ENCODE peak calls at places on chromosome 11, in seven cellular contexts. P is PC-3, F is Peyer's patch, C is adrenal gland, J is gastrocnemius medialis, R is heart right ventricle, M is PC-9. Y is an unnamed sample. For H3K36me3, the result is how much of the 10 kb centered on the place peaks cover.

GRCh38 chr11:12862761-12863469 is 146.2 kb upstream of the RASSF10 start:
- DNase-seq in P (no peak), M (no peak), F (no peak), C (peak), J (no peak), R (peak), Y (no peak)

GRCh38 chr11:74683279-74683871 is 47.9 kb downstream of the CHRDL2 start:
- DNase-seq in C (no peak), J (no peak), F (no peak), P (no peak), R (peak), M (no peak), Y (no peak)

GRCh38 chr11:120180571-120181445 is 30.0 kb upstream of the OAF start:
- DNase-seq in R (no peak), J (no peak), P (peak), M (no peak), F (no peak), C (peak), Y (no peak)

GRCh38 chr11:65946655-65947054 is 1.4 kb downstream of the TSGA10IP start:
- DNase-seq in R (no peak), M (no peak), J (no peak), P (no peak), F (no peak), C (no peak), Y (no peak)

GRCh38 chr11:70381872-70382842 is 16.2 kb upstream of the CTTN start:
- DNase-seq in R (no peak), P (no peak), F (no peak), J (no peak), M (no peak), C (peak), Y (no peak)

GRCh38 chr11:74462631-74463030 is 4.7 kb downstream of the KCNE3 start:
- DNase-seq in F (no peak), J (no peak), P (no peak), C (peak), R (no peak), M (no peak), Y (no peak)

GRCh38 chr11:12949456-12949855 is 59.7 kb upstream of the RASSF10 start:
- DNase-seq in M (no peak), F (no peak), C (no peak), P (peak), J (no peak), R (no peak), Y (no peak)

GRCh38 chr11:34644669-34645406 is 23.9 kb downstream of the EHF start:
- DNase-seq in J (no peak), R (no peak), M (peak), C (no peak), F (no peak), P (no peak), Y (no peak)

GRCh38 chr11:34274712-34275398 is 83.0 kb downstream of the ABTB2 start:
- DNase-seq in M (peak), P (peak), C (peak), R (peak), F (peak), J (peak), Y (no peak)

GRCh38 chr11:115623021-115623451 is 118.8 kb upstream of the CADM1 start:
- DNase-seq in R (peak), J (peak), P (peak), F (peak), M (no peak), C (peak), Y (no peak)

GRCh38 chr11:61869636-61870428 is 21.5 kb downstream of the FADS3 start:
- DNase-seq in J (no peak), P (no peak), R (no peak), F (no peak), M (no peak), C (no peak), Y (no peak)

GRCh38 chr11:69051381-69052342 is 2.9 kb downstream of the TPCN2 start:
- DNase-seq in J (no peak), R (no peak), M (no peak), P (no peak), C (peak), F (no peak), Y (no peak)

GRCh38 chr11:116948375-116948774 is 111.0 kb upstream of the APOA1 start:
- DNase-seq in J (no peak), R (no peak), M (peak), F (no peak), P (peak), C (no peak), Y (no peak)

GRCh38 chr11:4891996-4892640 is 10.4 kb downstream of the OR51T1 start:
- DNase-seq in C (no peak), P (peak), F (no peak), R (no peak), J (no peak), M (no peak), Y (no peak)

GRCh38 chr11:79437981-79438630 is 2.7 kb downstream of the TENM4 start:
- DNase-seq in F (no peak), R (no peak), P (no peak), J (peak), C (peak), M (no peak), Y (no peak)

GRCh38 chr11:72569966-72570892 is 104.0 kb downstream of the PDE2A start:
- DNase-seq in M (peak), F (no peak), P (peak), J (no peak), C (peak), R (no peak), Y (no peak)

GRCh38 chr11:67409261-67409666 is 5.4 kb downstream of the TBC1D10C start:
- DNase-seq in P (no peak), J (no peak), M (no peak), R (no peak), F (peak), C (no peak), Y (no peak)

GRCh38 chr11:123449436-123449835 is 19.4 kb downstream of the GRAMD1B start:
- DNase-seq in J (no peak), C (no peak), P (no peak), M (no peak), R (no peak), F (no peak), Y (no peak)

GRCh38 chr11:125164422-125165110 is at the start of gene PKNOX2:
- DNase-seq in F (peak), M (peak), J (peak), P (peak), R (peak), C (peak), Y (no peak)

GRCh38 chr11:108846009-108846408 is 181.1 kb downstream of the DDX10 start:
- DNase-seq in J (no peak), M (no peak), P (no peak), C (no peak), R (no peak), F (no peak), Y (no peak)

GRCh38 chr11:118870396-118871343 is 13.0 kb upstream of the CXCR5 start:
- DNase-seq in M (peak), R (peak), J (peak), P (no peak), F (peak), C (peak), Y (no peak)

GRCh38 chr11:88704505-88704904 is 361.3 kb downstream of the GRM5 start:
- DNase-seq in R (no peak), F (no peak), J (no peak), P (peak), C (no peak), M (no peak), Y (no peak)

GRCh38 chr11:55367674-55368073 is at the start of gene OR4A15:
- DNase-seq in R (no peak), J (no peak), C (no peak), M (no peak), P (no peak), F (no peak), Y (no peak)

GRCh38 chr11:119496453-119496852 is 73.5 kb upstream of the THY1 start:
- DNase-seq in J (no peak), R (no peak), F (no peak), M (no peak), P (no peak), C (peak), Y (no peak)

GRCh38 chr11:2891291-2891690 is 5.7 kb upstream of the CDKN1C start:
- DNase-seq in C (no peak), R (no peak), P (no peak), F (no peak), M (no peak), J (no peak), Y (no peak)
- TF ChIP-seq CTCF in C (no peak), R (no peak), P (peak), F (no peak), M (no peak), J (no peak), Y (no peak)

DNA sequence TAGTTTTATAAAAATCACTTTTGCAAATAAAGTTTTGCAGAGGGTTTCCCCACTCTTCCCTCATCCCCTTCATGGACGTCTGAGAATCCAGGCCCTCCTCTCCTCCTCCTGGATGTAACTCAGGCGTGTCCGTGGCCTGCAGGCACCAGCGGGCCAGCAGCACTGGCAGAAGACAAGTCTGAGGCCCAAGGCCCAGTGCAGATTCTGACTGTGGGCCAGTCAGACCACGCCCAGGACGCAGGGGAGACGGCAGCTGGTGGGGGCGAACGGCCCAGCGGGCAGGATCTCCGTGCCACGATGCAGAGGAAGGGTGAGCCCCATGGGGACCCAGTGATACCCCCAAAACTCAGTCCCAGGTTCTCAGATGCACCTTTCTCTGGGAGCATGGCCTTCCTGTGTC is 14.3 kb downstream of the TUB start:
- DNase-seq in F (no peak), R (no peak), M (no peak), P (no peak), C (peak), J (no peak), Y (no peak)
- H3K36me3 ChIP-seq in F (under half), R (under half), M (under half), P (under half), C (under half), J (under half), Y (under half)

GRCh38 chr11:26283852-26284421 is 48.0 kb upstream of the ANO3 start:
- DNase-seq in C (no peak), M (no peak), R (no peak), J (no peak), F (no peak), P (no peak), Y (no peak)
- H3K4me3 ChIP-seq in C (peak), M (peak), R (no peak), J (no peak), F (no peak), P (peak), Y (peak)

GRCh38 chr11:110830344-110831141 is 118.3 kb upstream of the ARHGAP20 start:
- DNase-seq in F (no peak), J (no peak), M (no peak), R (no peak), P (no peak), C (no peak), Y (no peak)

GRCh38 chr11:110824912-110825311 is 112.7 kb upstream of the ARHGAP20 start:
- DNase-seq in R (no peak), C (no peak), M (no peak), P (no peak), F (no peak), J (no peak), Y (no peak)

GRCh38 chr11:110828086-110828485 is 115.8 kb upstream of the ARHGAP20 start:
- DNase-seq in M (no peak), J (no peak), C (no peak), R (no peak), P (no peak), F (no peak), Y (no peak)

GRCh38 chr11:110829873-110830272 is 117.6 kb upstream of the ARHGAP20 start:
- DNase-seq in J (no peak), M (no peak), P (no peak), R (no peak), F (no peak), C (no peak), Y (no peak)

DNA sequence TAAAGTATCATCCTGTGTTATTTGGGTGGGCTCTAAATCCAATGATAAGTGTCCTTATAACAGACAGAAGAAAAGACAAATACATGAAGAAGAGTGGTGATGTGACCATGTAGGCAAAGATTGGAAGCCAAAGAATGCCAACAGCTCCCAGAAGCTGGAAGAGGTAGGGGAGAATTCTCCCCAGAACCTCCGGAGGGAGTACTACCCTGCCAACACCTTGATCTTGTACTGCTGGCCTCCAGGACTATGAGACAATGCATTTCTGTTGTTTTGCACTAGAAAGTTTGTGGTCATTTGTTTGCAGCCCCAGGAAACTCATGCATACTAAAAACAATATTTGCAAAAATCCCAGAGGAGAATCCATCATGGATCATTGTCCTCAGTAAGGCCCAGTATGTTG is 115.0 kb upstream of the ARHGAP20 start:
- DNase-seq in F (no peak), M (no peak), R (no peak), P (no peak), C (no peak), J (no peak), Y (no peak)
- TF ChIP-seq CTCF in F (no peak), M (no peak), R (no peak), P (no peak), C (no peak), J (no peak), Y (no peak)

GRCh38 chr11:122108828-122109227 is 7.2 kb downstream of the BLID start:
- DNase-seq in M (no peak), J (no peak), F (no peak), C (no peak), P (no peak), R (no peak), Y (no peak)

GRCh38 chr11:122107566-122107965 is 8.4 kb downstream of the BLID start:
- DNase-seq in C (no peak), R (no peak), F (no peak), J (peak), M (no peak), P (no peak), Y (no peak)

GRCh38 chr11:122107045-122107444 is 9.0 kb downstream of the BLID start:
- DNase-seq in R (no peak), F (no peak), J (no peak), C (no peak), P (no peak), M (no peak), Y (no peak)

GRCh38 chr11:122109932-122110331 is 6.1 kb downstream of the BLID start:
- DNase-seq in P (no peak), F (no peak), J (no peak), M (no peak), C (no peak), R (no peak), Y (no peak)

DNA sequence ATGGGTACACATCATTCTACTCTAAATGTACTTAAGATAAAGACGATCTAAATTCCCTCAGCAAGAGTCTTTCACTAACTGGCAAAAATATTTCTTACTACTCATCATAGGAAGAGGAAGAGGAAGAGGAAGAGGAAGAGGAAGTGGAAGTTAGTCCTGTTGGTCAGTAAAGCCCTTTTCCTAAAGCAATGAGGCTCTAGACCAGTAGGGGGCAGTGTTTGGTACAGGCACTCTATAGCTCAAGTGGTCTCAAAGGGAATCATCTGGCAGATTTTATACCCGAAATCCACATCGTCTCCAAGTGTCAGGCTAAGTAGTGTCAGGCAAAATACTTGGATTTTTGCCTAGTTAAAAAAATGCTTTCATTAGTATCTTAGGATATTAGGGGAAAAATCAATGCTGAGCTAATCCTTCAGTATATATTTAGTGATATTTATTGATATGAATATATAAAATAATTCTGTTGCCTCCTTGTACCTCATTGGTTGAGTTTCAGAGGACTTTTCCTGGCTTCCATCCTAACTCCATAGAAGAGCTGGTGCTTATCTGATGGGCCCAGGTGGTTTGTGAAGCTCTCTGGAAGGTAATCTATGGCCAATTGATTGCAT is 7.7 kb downstream of the BLID start:
- DNase-seq in R (no peak), M (no peak), F (no peak), J (no peak), P (peak), C (no peak), Y (no peak)
- H3K36me3 ChIP-seq in R (under half), M (under half), F (under half), J (under half), P (half or more), C (under half), Y (under half)

GRCh38 chr11:43557553-43558031 is 122.9 kb upstream of the HSD17B12 start:
- DNase-seq in J (no peak), M (no peak), C (no peak), P (peak), R (no peak), F (no peak), Y (no peak)
- H3K4me3 ChIP-seq in J (no peak), M (no peak), C (no peak), P (no peak), R (no peak), F (no peak), Y (no peak)

DNA sequence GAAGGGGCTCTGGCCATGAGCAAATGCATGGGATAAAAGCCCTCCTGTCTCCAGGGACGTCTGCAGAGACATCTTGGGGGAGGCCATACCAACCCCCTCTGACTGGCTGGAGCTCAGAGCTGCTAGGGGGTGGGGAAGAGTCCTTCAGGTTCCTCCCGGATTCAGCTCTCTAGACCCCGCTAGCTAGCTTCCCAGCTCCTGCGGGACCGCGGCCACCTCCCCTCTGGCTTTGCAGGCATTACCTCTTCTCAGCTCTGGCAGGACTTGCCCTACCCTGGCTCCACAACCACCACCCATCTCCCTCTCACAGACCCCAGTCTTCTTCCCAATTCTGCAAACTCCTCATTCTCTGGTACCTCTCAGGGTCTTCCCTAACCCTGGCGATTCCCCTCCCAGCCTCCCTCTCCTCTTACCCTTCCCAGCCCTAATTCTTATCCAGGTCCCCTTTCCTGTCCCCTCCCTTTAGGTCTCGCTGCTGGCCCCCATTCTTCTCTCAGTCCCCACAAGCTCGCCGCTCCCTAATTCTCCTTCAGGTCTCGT is 782 bp downstream of the SYT13 start:
- DNase-seq in P (no peak), C (no peak), J (no peak), F (no peak), M (no peak), R (no peak), Y (no peak)
- TF ChIP-seq CTCF in P (no peak), C (no peak), J (no peak), F (no peak), M (no peak), R (no peak), Y (no peak)

GRCh38 chr11:77698896-77699295 is 61.3 kb upstream of the CLNS1A start:
- DNase-seq in P (no peak), J (no peak), M (no peak), F (no peak), R (no peak), C (no peak), Y (no peak)

GRCh38 chr11:77695417-77695816 is 57.8 kb upstream of the CLNS1A start:
- DNase-seq in C (no peak), F (no peak), M (no peak), J (no peak), P (no peak), R (no peak), Y (no peak)

GRCh38 chr11:77699425-77699824 is 61.8 kb upstream of the CLNS1A start:
- DNase-seq in C (no peak), P (no peak), F (no peak), J (no peak), M (no peak), R (no peak), Y (no peak)

DNA sequence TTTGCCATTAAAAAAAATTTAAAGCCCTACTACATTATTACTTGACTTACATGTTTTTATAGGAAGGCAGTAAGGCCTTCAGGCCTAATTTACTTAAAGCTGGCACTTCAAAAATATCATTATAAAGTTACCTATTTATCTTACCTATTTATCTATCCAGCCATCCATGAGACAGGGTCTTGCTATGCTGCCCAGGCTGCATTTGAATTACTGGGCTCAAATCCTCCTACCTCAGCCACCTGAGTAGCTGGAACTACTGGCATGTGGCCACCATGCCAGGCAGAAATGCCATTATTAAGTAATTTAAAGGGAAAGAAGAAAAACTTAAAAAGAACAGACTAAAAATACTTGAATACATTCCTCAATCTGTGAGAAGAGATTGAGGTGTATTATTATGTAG is 60.3 kb upstream of the CLNS1A start:
- DNase-seq in J (no peak), M (no peak), R (no peak), P (no peak), C (no peak), F (no peak), Y (no peak)
- H3K36me3 ChIP-seq in J (half or more), M (half or more), R (under half), P (under half), C (under half), F (half or more), Y (under half)